ENCODE peak calls at places on chromosome 19, in ten cellular contexts. T is T-helper 2 cell; N is neuronal stem cell; O is body of pancreas; L is activated T-cell treated with anti-CD3 and anti-CD28 coated beads, Interleukin-2, amount 50 U/mL, for 72 hours; H is foreskin fibroblast; R is stimulated activated CD4-positive, alpha-beta T cell treated with anti-CD3 and anti-CD28 coated beads, Interleukin-15, amount 100 ng/mL, for 1 hour; K is astrocyte of the cerebellum; Y is left colon; W is stimulated activated CD8-positive, alpha-beta memory T cell treated with anti-CD3 and anti-CD28 coated beads, Interleukin-7, amount 100 ng/mL, for 1 hour. Z is an unnamed sample.

GRCh38 chr19:29548483-29549085 is 22.8 kb downstream of the VSTM2B start:
- DNase-seq in T (no peak), N (no peak), O (no peak), L (no peak), H (no peak), R (no peak), K (no peak), Y (no peak), W (no peak), Z (no peak)

GRCh38 chr19:4916292-4917082 is 7.2 kb downstream of the UHRF1 start:
- DNase-seq in T (peak; percentile 59), N (no peak), O (no peak), L (peak; percentile 37), H (no peak), R (no peak), K (no peak), Y (peak; percentile 26), W (no peak), Z (peak; percentile 21)

GRCh38 chr19:3816566-3817218 is 30.5 kb upstream of the MATK start:
- DNase-seq in T (no peak), N (no peak), O (no peak), L (no peak), H (no peak), R (no peak), K (no peak), Y (no peak), W (no peak), Z (no peak)

GRCh38 chr19:33273065-33273736 is 29.1 kb downstream of the CEBPA start:
- DNase-seq in T (no peak), N (no peak), O (no peak), L (no peak), H (no peak), R (no peak), K (no peak), Y (no peak), W (no peak), Z (no peak)

GRCh38 chr19:51111606-51112005 is 3.4 kb upstream of the CTU1 start:
- DNase-seq in T (no peak), N (no peak), O (no peak), L (no peak), H (no peak), R (no peak), K (no peak), Y (no peak), W (no peak), Z (no peak)

GRCh38 chr19:10027158-10027997 is 14.1 kb downstream of the RDH8 start:
- DNase-seq in T (peak; percentile 63), N (peak; percentile 91), O (peak; percentile 98), L (peak; percentile 87), H (peak; percentile 89), R (peak; percentile 40), K (peak; percentile 81), Y (peak; percentile 97), W (peak; percentile 37), Z (peak; percentile 75)

GRCh38 chr19:45250832-45251451 is at the start of gene MARK4:
- DNase-seq in T (peak; percentile 76), N (peak; percentile 55), O (peak; percentile 59), L (peak; percentile 58), H (peak; percentile 39), R (peak; percentile 30), K (no peak), Y (peak; percentile 57), W (peak; percentile 32), Z (peak; percentile 55)

GRCh38 chr19:5903502-5904301 is at the start of gene NDUFA11:
- DNase-seq in T (peak; percentile 97), N (peak; percentile 97), O (peak; percentile 99), L (peak; percentile 97), H (peak; percentile 94), R (peak; percentile 95), K (peak; percentile 94), Y (peak; percentile 99), W (peak; percentile 88), Z (peak; percentile 98)

GRCh38 chr19:27774827-27775226 is 1438.1 kb downstream of the UQCRFS1 start:
- DNase-seq in T (peak; percentile 23), N (no peak), O (no peak), L (peak; percentile 32), H (no peak), R (no peak), K (no peak), Y (no peak), W (no peak), Z (no peak)

GRCh38 chr19:47541507-47541906 is 26.6 kb upstream of the NAPA start:
- DNase-seq in T (peak; percentile 90), N (no peak), O (no peak), L (peak; percentile 42), H (no peak), R (no peak), K (no peak), Y (no peak), W (peak; percentile 15), Z (peak; percentile 32)

GRCh38 chr19:29378126-29378525 is 147.7 kb upstream of the VSTM2B start:
- DNase-seq in T (no peak), N (no peak), O (no peak), L (no peak), H (no peak), R (no peak), K (no peak), Y (no peak), W (no peak), Z (no peak)

GRCh38 chr19:5232798-5233505 is 107.7 kb downstream of the PTPRS start:
- DNase-seq in T (no peak), N (no peak), O (no peak), L (no peak), H (no peak), R (no peak), K (no peak), Y (no peak), W (no peak), Z (no peak)

GRCh38 chr19:748274-748598 is 2.7 kb upstream of the MISP start:
- DNase-seq in T (no peak), N (no peak), O (no peak), L (no peak), H (no peak), R (no peak), K (no peak), Y (peak; percentile 87), W (no peak), Z (no peak)

GRCh38 chr19:18153555-18154134 is 682 bp downstream of the PIK3R2 start:
- DNase-seq in T (peak; percentile 39), N (no peak), O (peak; percentile 36), L (peak; percentile 41), H (no peak), R (no peak), K (no peak), Y (peak; percentile 63), W (no peak), Z (peak; percentile 32)

GRCh38 chr19:39679056-39679790 is 23.5 kb downstream of the LGALS16 start:
- DNase-seq in T (peak; percentile 86), N (no peak), O (no peak), L (peak; percentile 72), H (no peak), R (no peak), K (no peak), Y (no peak), W (no peak), Z (no peak)

GRCh38 chr19:7340959-7341837 is 7.5 kb upstream of the ARHGEF18 start:
- DNase-seq in T (peak; percentile 68), N (peak; percentile 89), O (peak; percentile 81), L (peak; percentile 89), H (peak; percentile 47), R (peak; percentile 73), K (peak; percentile 60), Y (peak; percentile 89), W (peak; percentile 73), Z (peak; percentile 84)

GRCh38 chr19:19866599-19867248 is 1.0 kb downstream of the ZNF253 start:
- DNase-seq in T (peak; percentile 76), N (peak; percentile 57), O (no peak), L (peak; percentile 67), H (no peak), R (no peak), K (no peak), Y (peak; percentile 41), W (no peak), Z (peak; percentile 28)

GRCh38 chr19:10230155-10230903 is 802 bp downstream of the S1PR2 start:
- DNase-seq in T (peak; percentile 45), N (peak; percentile 64), O (peak; percentile 48), L (peak; percentile 68), H (peak; percentile 48), R (peak; percentile 46), K (no peak), Y (peak; percentile 65), W (no peak), Z (peak; percentile 68)

GRCh38 chr19:2711175-2711936 is 8.9 kb upstream of the GNG7 start:
- DNase-seq in T (no peak), N (no peak), O (no peak), L (no peak), H (peak; percentile 45), R (no peak), K (no peak), Y (no peak), W (no peak), Z (no peak)

GRCh38 chr19:6802336-6803035 is 30.0 kb downstream of the VAV1 start:
- DNase-seq in T (peak; percentile 77), N (no peak), O (peak; percentile 16), L (peak; percentile 86), H (no peak), R (peak; percentile 36), K (no peak), Y (peak; percentile 36), W (peak; percentile 67), Z (peak; percentile 50)

GRCh38 chr19:13095934-13096890 is 6.4 kb downstream of the LYL1 start:
- DNase-seq in T (no peak), N (peak; percentile 65), O (no peak), L (no peak), H (no peak), R (no peak), K (no peak), Y (peak; percentile 38), W (no peak), Z (no peak)

Z was measured in T-helper 9 cell.